ENCODE peak calls at places on chromosomes 4 and X, in five cellular contexts. One of them, this sample, is unnamed. For H3K4me1, the result is how much of the 10 kb centered on the place peaks cover.

GRCh38 chrX:116272328-116272727 is 101.8 kb downstream of the AGTR2 start:
- DNase-seq in tibial artery: no peak
- DNase-seq in MM.1S: no peak
- DNase-seq in uterus: no peak
- DNase-seq in CD4-positive, CD25-positive, alpha-beta regulatory T cell: no peak
- DNase-seq in this sample: peak

GRCh38 chrX:16023790-16024734 is 99.3 kb upstream of the GRPR start:
- DNase-seq in tibial artery: no peak
- DNase-seq in MM.1S: no peak
- DNase-seq in uterus: no peak
- DNase-seq in CD4-positive, CD25-positive, alpha-beta regulatory T cell: no peak
- DNase-seq in this sample: peak

GRCh38 chr4:34157546-34157945 is 2086.8 kb downstream of the ARAP2 start:
- DNase-seq in tibial artery: no peak
- DNase-seq in MM.1S: no peak
- DNase-seq in uterus: no peak
- DNase-seq in CD4-positive, CD25-positive, alpha-beta regulatory T cell: no peak
- DNase-seq in this sample: no peak

GRCh38 chr4:81628489-81628888 is 156.8 kb upstream of the RASGEF1B start:
- DNase-seq in tibial artery: no peak
- DNase-seq in MM.1S: no peak
- DNase-seq in uterus: no peak
- DNase-seq in CD4-positive, CD25-positive, alpha-beta regulatory T cell: no peak
- DNase-seq in this sample: no peak

GRCh38 chrX:12013220-12013619 is 125.1 kb upstream of the FRMPD4 start:
- DNase-seq in tibial artery: no peak
- DNase-seq in MM.1S: no peak
- DNase-seq in uterus: no peak
- DNase-seq in CD4-positive, CD25-positive, alpha-beta regulatory T cell: no peak
- DNase-seq in this sample: no peak

GRCh38 chr4:40718571-40718970 is 31.2 kb upstream of the NSUN7 start:
- DNase-seq in tibial artery: no peak
- DNase-seq in MM.1S: peak
- DNase-seq in uterus: no peak
- DNase-seq in CD4-positive, CD25-positive, alpha-beta regulatory T cell: no peak
- DNase-seq in this sample: no peak

GRCh38 chr4:8267077-8267476 is 2.5 kb upstream of the HTRA3 start:
- DNase-seq in tibial artery: no peak
- DNase-seq in MM.1S: peak
- DNase-seq in uterus: peak
- DNase-seq in CD4-positive, CD25-positive, alpha-beta regulatory T cell: no peak
- DNase-seq in this sample: no peak

GRCh38 chr4:27635936-27636913 is 775.6 kb downstream of the STIM2 start:
- DNase-seq in tibial artery: no peak
- DNase-seq in MM.1S: peak
- DNase-seq in uterus: no peak
- DNase-seq in CD4-positive, CD25-positive, alpha-beta regulatory T cell: no peak
- DNase-seq in this sample: no peak

GRCh38 chr4:29304595-29304994 is 1415.6 kb upstream of the PCDH7 start:
- DNase-seq in tibial artery: no peak
- DNase-seq in MM.1S: no peak
- DNase-seq in uterus: no peak
- DNase-seq in CD4-positive, CD25-positive, alpha-beta regulatory T cell: no peak
- DNase-seq in this sample: no peak

GRCh38 chr4:126191536-126191935 is 876.8 kb downstream of the FAT4 start:
- DNase-seq in tibial artery: no peak
- DNase-seq in MM.1S: no peak
- DNase-seq in uterus: no peak
- DNase-seq in CD4-positive, CD25-positive, alpha-beta regulatory T cell: no peak
- DNase-seq in this sample: no peak

GRCh38 chr4:100175853-100176252 is 14.4 kb downstream of the DDIT4L start:
- DNase-seq in tibial artery: no peak
- DNase-seq in MM.1S: no peak
- DNase-seq in uterus: no peak
- DNase-seq in CD4-positive, CD25-positive, alpha-beta regulatory T cell: no peak
- DNase-seq in this sample: no peak

GRCh38 chr4:29829067-29829466 is 891.1 kb upstream of the PCDH7 start:
- DNase-seq in tibial artery: no peak
- DNase-seq in MM.1S: no peak
- DNase-seq in uterus: no peak
- DNase-seq in CD4-positive, CD25-positive, alpha-beta regulatory T cell: no peak
- DNase-seq in this sample: no peak

GRCh38 chrX:131841496-131842410 is 181.3 kb upstream of the STK26 start:
- DNase-seq in tibial artery: no peak
- DNase-seq in MM.1S: peak
- DNase-seq in uterus: no peak
- DNase-seq in CD4-positive, CD25-positive, alpha-beta regulatory T cell: peak
- DNase-seq in this sample: no peak

GRCh38 chrX:47218920-47219815 is 687 bp downstream of the CDK16 start:
- DNase-seq in tibial artery: peak
- DNase-seq in MM.1S: peak
- DNase-seq in uterus: peak
- DNase-seq in CD4-positive, CD25-positive, alpha-beta regulatory T cell: no peak
- DNase-seq in this sample: no peak

GRCh38 chr4:80136238-80136637 is 61.1 kb upstream of the PRDM8 start:
- DNase-seq in tibial artery: no peak
- DNase-seq in MM.1S: no peak
- DNase-seq in uterus: no peak
- DNase-seq in CD4-positive, CD25-positive, alpha-beta regulatory T cell: no peak
- DNase-seq in this sample: no peak

GRCh38 chr4:113759696-113760093 is 1.8 kb downstream of the CAMK2D start:
- DNase-seq in tibial artery: no peak
- DNase-seq in MM.1S: no peak
- DNase-seq in uterus: no peak
- DNase-seq in CD4-positive, CD25-positive, alpha-beta regulatory T cell: peak
- DNase-seq in this sample: no peak

GRCh38 chr4:100736651-100737450 is 219.0 kb upstream of the EMCN start:
- DNase-seq in tibial artery: no peak
- DNase-seq in MM.1S: peak
- DNase-seq in uterus: no peak
- DNase-seq in CD4-positive, CD25-positive, alpha-beta regulatory T cell: no peak
- DNase-seq in this sample: peak

GRCh38 chr4:2256781-2257191 is 5.1 kb downstream of the MXD4 start:
- DNase-seq in tibial artery: peak
- DNase-seq in MM.1S: no peak
- DNase-seq in uterus: peak
- DNase-seq in CD4-positive, CD25-positive, alpha-beta regulatory T cell: no peak
- DNase-seq in this sample: no peak

GRCh38 chr4:2257361-2258001 is 4.4 kb downstream of the MXD4 start:
- DNase-seq in tibial artery: peak
- DNase-seq in MM.1S: no peak
- DNase-seq in uterus: peak
- DNase-seq in CD4-positive, CD25-positive, alpha-beta regulatory T cell: no peak
- DNase-seq in this sample: no peak

GRCh38 chr4:2255501-2256155 is 6.3 kb downstream of the MXD4 start:
- DNase-seq in tibial artery: peak
- DNase-seq in MM.1S: no peak
- DNase-seq in uterus: peak
- DNase-seq in CD4-positive, CD25-positive, alpha-beta regulatory T cell: no peak
- DNase-seq in this sample: no peak

GRCh38 chr4:2254665-2255500 is 7.0 kb downstream of the MXD4 start:
- DNase-seq in tibial artery: peak
- DNase-seq in MM.1S: no peak
- DNase-seq in uterus: no peak
- DNase-seq in CD4-positive, CD25-positive, alpha-beta regulatory T cell: no peak
- DNase-seq in this sample: no peak

GRCh38 chr4:2256156-2256731 is 5.7 kb downstream of the MXD4 start:
- DNase-seq in tibial artery: peak
- DNase-seq in MM.1S: no peak
- DNase-seq in uterus: peak
- DNase-seq in CD4-positive, CD25-positive, alpha-beta regulatory T cell: no peak
- DNase-seq in this sample: no peak
- H3K4me1 ChIP-seq in tibial artery: half or more
- H3K4me1 ChIP-seq in MM.1S: under half
- H3K4me1 ChIP-seq in uterus: under half
- H3K4me1 ChIP-seq in CD4-positive, CD25-positive, alpha-beta regulatory T cell: under half
- H3K4me1 ChIP-seq in this sample: under half

GRCh38 chr4:140568507-140569306 is at the start of gene UCP1:
- DNase-seq in tibial artery: peak
- DNase-seq in MM.1S: no peak
- DNase-seq in uterus: peak
- DNase-seq in CD4-positive, CD25-positive, alpha-beta regulatory T cell: no peak
- DNase-seq in this sample: no peak

GRCh38 chr4:140575489-140575888 is 6.7 kb upstream of the UCP1 start:
- DNase-seq in tibial artery: no peak
- DNase-seq in MM.1S: no peak
- DNase-seq in uterus: no peak
- DNase-seq in CD4-positive, CD25-positive, alpha-beta regulatory T cell: no peak
- DNase-seq in this sample: no peak

GRCh38 chr4:140569307-140569638 is 512 bp upstream of the UCP1 start:
- DNase-seq in tibial artery: no peak
- DNase-seq in MM.1S: no peak
- DNase-seq in uterus: no peak
- DNase-seq in CD4-positive, CD25-positive, alpha-beta regulatory T cell: no peak
- DNase-seq in this sample: no peak

GRCh38 chr4:140567722-140568121 is 1.0 kb downstream of the UCP1 start:
- DNase-seq in tibial artery: no peak
- DNase-seq in MM.1S: no peak
- DNase-seq in uterus: no peak
- DNase-seq in CD4-positive, CD25-positive, alpha-beta regulatory T cell: no peak
- DNase-seq in this sample: no peak

GRCh38 chr4:140571620-140572019 is 2.9 kb upstream of the UCP1 start:
- DNase-seq in tibial artery: no peak
- DNase-seq in MM.1S: no peak
- DNase-seq in uterus: no peak
- DNase-seq in CD4-positive, CD25-positive, alpha-beta regulatory T cell: no peak
- DNase-seq in this sample: no peak
- H3K4me1 ChIP-seq in tibial artery: under half
- H3K4me1 ChIP-seq in MM.1S: under half
- H3K4me1 ChIP-seq in uterus: under half
- H3K4me1 ChIP-seq in CD4-positive, CD25-positive, alpha-beta regulatory T cell: under half
- H3K4me1 ChIP-seq in this sample: under half

GRCh38 chr4:151677193-151677592 is 83.6 kb downstream of the GATB start:
- DNase-seq in tibial artery: no peak
- DNase-seq in MM.1S: no peak
- DNase-seq in uterus: no peak
- DNase-seq in CD4-positive, CD25-positive, alpha-beta regulatory T cell: no peak
- DNase-seq in this sample: no peak

GRCh38 chr4:151674804-151675290 is 86.0 kb downstream of the GATB start:
- DNase-seq in tibial artery: peak
- DNase-seq in MM.1S: no peak
- DNase-seq in uterus: peak
- DNase-seq in CD4-positive, CD25-positive, alpha-beta regulatory T cell: no peak
- DNase-seq in this sample: peak

GRCh38 chr4:151678048-151678853 is 82.6 kb downstream of the GATB start:
- DNase-seq in tibial artery: no peak
- DNase-seq in MM.1S: no peak
- DNase-seq in uterus: no peak
- DNase-seq in CD4-positive, CD25-positive, alpha-beta regulatory T cell: no peak
- DNase-seq in this sample: no peak

GRCh38 chr4:151675366-151676060 is 85.3 kb downstream of the GATB start:
- DNase-seq in tibial artery: no peak
- DNase-seq in MM.1S: no peak
- DNase-seq in uterus: no peak
- DNase-seq in CD4-positive, CD25-positive, alpha-beta regulatory T cell: no peak
- DNase-seq in this sample: no peak

GRCh38 chr4:151676301-151676700 is 84.5 kb downstream of the GATB start:
- DNase-seq in tibial artery: no peak
- DNase-seq in MM.1S: no peak
- DNase-seq in uterus: no peak
- DNase-seq in CD4-positive, CD25-positive, alpha-beta regulatory T cell: no peak
- DNase-seq in this sample: no peak
- H3K4me1 ChIP-seq in tibial artery: under half
- H3K4me1 ChIP-seq in MM.1S: under half
- H3K4me1 ChIP-seq in uterus: under half
- H3K4me1 ChIP-seq in CD4-positive, CD25-positive, alpha-beta regulatory T cell: under half
- H3K4me1 ChIP-seq in this sample: under half

GRCh38 chr4:139767168-139767567 is 101.5 kb downstream of the MGST2 start:
- DNase-seq in tibial artery: no peak
- DNase-seq in MM.1S: no peak
- DNase-seq in uterus: no peak
- DNase-seq in CD4-positive, CD25-positive, alpha-beta regulatory T cell: no peak
- DNase-seq in this sample: no peak
- H3K4me1 ChIP-seq in tibial artery: under half
- H3K4me1 ChIP-seq in MM.1S: under half
- H3K4me1 ChIP-seq in uterus: under half
- H3K4me1 ChIP-seq in CD4-positive, CD25-positive, alpha-beta regulatory T cell: under half
- H3K4me1 ChIP-seq in this sample: under half

GRCh38 chr4:146943691-146944375 is 1.8 kb downstream of the TTC29 start:
- DNase-seq in tibial artery: no peak
- DNase-seq in MM.1S: no peak
- DNase-seq in uterus: no peak
- DNase-seq in CD4-positive, CD25-positive, alpha-beta regulatory T cell: no peak
- DNase-seq in this sample: no peak
- H3K4me1 ChIP-seq in tibial artery: under half
- H3K4me1 ChIP-seq in MM.1S: under half
- H3K4me1 ChIP-seq in uterus: under half
- H3K4me1 ChIP-seq in CD4-positive, CD25-positive, alpha-beta regulatory T cell: under half
- H3K4me1 ChIP-seq in this sample: under half

DNA sequence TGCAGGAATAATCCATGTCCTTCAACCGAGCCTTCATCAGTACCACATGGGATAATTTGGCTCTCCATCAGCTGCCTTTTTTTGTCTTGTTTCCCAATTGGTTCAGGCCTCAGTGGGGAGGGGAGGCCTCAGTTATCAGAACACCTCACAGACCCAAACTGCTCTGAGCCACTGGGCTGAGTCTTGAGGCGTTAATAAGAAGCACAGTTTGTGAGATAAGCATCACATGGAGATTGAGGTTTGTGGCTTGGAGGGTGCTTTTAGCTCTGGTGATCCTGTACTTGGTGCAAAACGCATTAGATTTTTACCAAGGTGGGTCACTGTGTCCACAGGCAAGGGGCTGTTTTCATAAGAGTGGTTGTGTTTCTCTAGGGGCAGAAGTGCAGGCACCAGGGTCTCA is 82.8 kb upstream of the HPF1 start:
- DNase-seq in tibial artery: no peak
- DNase-seq in MM.1S: no peak
- DNase-seq in uterus: no peak
- DNase-seq in CD4-positive, CD25-positive, alpha-beta regulatory T cell: no peak
- DNase-seq in this sample: no peak
- H3K4me1 ChIP-seq in tibial artery: under half
- H3K4me1 ChIP-seq in MM.1S: under half
- H3K4me1 ChIP-seq in uterus: under half
- H3K4me1 ChIP-seq in CD4-positive, CD25-positive, alpha-beta regulatory T cell: under half
- H3K4me1 ChIP-seq in this sample: under half